ENCODE peak calls at places on chromosomes 7 and 10, in six cellular contexts. Q is brain microvascular endothelial cell, O is heart left ventricle, C is transverse colon, W is esophagus squamous epithelium, D is HepG2. V is an unnamed sample.

GRCh38 chr7:26555971-26556830 is 264.5 kb downstream of the SNX10 start:
- DNase-seq in W (no peak), O (no peak), D (no peak), Q (no peak), C (no peak), V (no peak)

GRCh38 chr7:29649010-29649716 is 85.5 kb downstream of the PRR15 start:
- DNase-seq in Q (no peak), W (no peak), O (no peak), D (no peak), C (no peak), V (no peak)

GRCh38 chr7:92158660-92159575 is 20.0 kb downstream of the LRRD1 start:
- DNase-seq in Q (peak), C (no peak), D (no peak), W (no peak), O (no peak), V (no peak)

GRCh38 chr10:69914373-69915268 is 112.9 kb downstream of the COL13A1 start:
- DNase-seq in W (no peak), O (peak), C (peak), Q (peak), D (peak), V (peak)

GRCh38 chr7:29281782-29282541 is 87.4 kb downstream of the CHN2 start:
- DNase-seq in C (no peak), D (peak), Q (peak), W (no peak), O (peak), V (no peak)

GRCh38 chr7:81603-82342 is 110.6 kb upstream of the FAM20C start:
- DNase-seq in Q (no peak), O (no peak), C (no peak), D (no peak), W (no peak), V (peak)

GRCh38 chr7:105268511-105269392 is 120.0 kb downstream of the SRPK2 start:
- DNase-seq in W (no peak), D (peak), C (no peak), O (no peak), Q (peak), V (peak)

GRCh38 chr7:143433759-143434158 is 9.5 kb upstream of the TAS2R60 start:
- DNase-seq in Q (no peak), C (no peak), O (no peak), D (no peak), W (no peak), V (no peak)

GRCh38 chr10:126110434-126110833 is 214.1 kb downstream of the FANK1 start:
- DNase-seq in D (no peak), W (no peak), O (no peak), Q (no peak), C (no peak), V (peak)

GRCh38 chr7:12729112-12729511 is 41.7 kb downstream of the ARL4A start:
- DNase-seq in W (no peak), C (peak), Q (peak), D (peak), O (peak), V (peak)

GRCh38 chr10:133455611-133456031 is 1.9 kb downstream of the SCART1 start:
- DNase-seq in W (no peak), Q (no peak), D (no peak), C (no peak), O (no peak), V (peak)

GRCh38 chr7:138089080-138089901 is 13.0 kb downstream of the AKR1D1 start:
- DNase-seq in C (no peak), D (peak), Q (peak), O (no peak), W (no peak), V (no peak)

GRCh38 chr10:104123397-104123796 is 1.4 kb downstream of the SFR1 start:
- DNase-seq in C (no peak), W (no peak), D (no peak), Q (no peak), O (no peak), V (peak)

GRCh38 chr7:158815046-158815445 is 14.3 kb downstream of the ESYT2 start:
- DNase-seq in D (no peak), W (no peak), O (no peak), Q (peak), C (no peak), V (no peak)

GRCh38 chr10:29841724-29842649 is 207.2 kb upstream of the SVIL start:
- DNase-seq in D (peak), W (no peak), Q (peak), C (peak), O (peak), V (no peak)

GRCh38 chr10:25689346-25690095 is 244.5 kb upstream of the MYO3A start:
- DNase-seq in C (no peak), D (no peak), W (no peak), Q (no peak), O (no peak), V (no peak)

GRCh38 chr10:120433176-120433575 is 23.9 kb upstream of the PLPP4 start:
- DNase-seq in O (no peak), C (no peak), Q (no peak), W (no peak), D (no peak), V (no peak)

GRCh38 chr10:103534621-103535498 is 41.4 kb downstream of the NEURL1 start:
- DNase-seq in O (no peak), Q (no peak), D (no peak), W (no peak), C (no peak), V (no peak)

GRCh38 chr10:114323023-114323422 is 81.3 kb downstream of the AFAP1L2 start:
- DNase-seq in W (no peak), O (no peak), Q (peak), C (no peak), D (no peak), V (no peak)

GRCh38 chr10:91012502-91012901 is 91.6 kb upstream of the ANKRD1 start:
- DNase-seq in O (no peak), W (no peak), D (no peak), C (no peak), Q (no peak), V (no peak)

GRCh38 chr10:69180525-69181204 is 631 bp downstream of the SUPV3L1 start:
- DNase-seq in C (no peak), D (no peak), W (no peak), Q (peak), O (no peak), V (no peak)

DNA sequence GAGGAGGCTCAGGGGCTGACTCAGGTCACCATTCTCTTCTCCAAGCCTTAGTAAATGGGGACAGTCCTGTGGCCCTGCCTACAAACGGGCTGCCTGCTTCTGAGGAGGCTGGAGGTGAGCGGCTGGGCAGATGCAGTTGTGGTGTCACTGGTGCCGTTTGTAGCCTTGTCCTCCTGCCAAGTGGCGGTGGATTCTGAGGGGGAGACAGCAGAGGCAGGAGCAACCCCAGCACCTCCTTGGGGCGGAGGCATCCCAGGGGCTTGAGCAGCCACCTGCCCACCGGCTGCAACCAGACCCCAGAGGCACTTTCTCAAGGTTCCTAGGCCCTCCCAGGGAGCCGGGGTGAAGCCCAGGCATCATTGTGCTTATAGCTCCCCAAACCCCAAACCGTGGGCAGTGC is 112.5 kb downstream of the ZMIZ1 start:
- DNase-seq in W (no peak), O (no peak), C (no peak), Q (no peak), D (no peak), V (no peak)
- H3K27ac ChIP-seq in W (peak), O (no peak), C (peak), Q (no peak), D (peak), V (peak)

GRCh38 chr10:46092523-46093195 is 46.6 kb upstream of the MSMB start:
- DNase-seq in C (no peak), D (no peak), W (no peak), Q (no peak), O (no peak), V (no peak)
- H3K27ac ChIP-seq in C (no peak), D (no peak), W (no peak), Q (no peak), O (no peak), V (no peak)

DNA sequence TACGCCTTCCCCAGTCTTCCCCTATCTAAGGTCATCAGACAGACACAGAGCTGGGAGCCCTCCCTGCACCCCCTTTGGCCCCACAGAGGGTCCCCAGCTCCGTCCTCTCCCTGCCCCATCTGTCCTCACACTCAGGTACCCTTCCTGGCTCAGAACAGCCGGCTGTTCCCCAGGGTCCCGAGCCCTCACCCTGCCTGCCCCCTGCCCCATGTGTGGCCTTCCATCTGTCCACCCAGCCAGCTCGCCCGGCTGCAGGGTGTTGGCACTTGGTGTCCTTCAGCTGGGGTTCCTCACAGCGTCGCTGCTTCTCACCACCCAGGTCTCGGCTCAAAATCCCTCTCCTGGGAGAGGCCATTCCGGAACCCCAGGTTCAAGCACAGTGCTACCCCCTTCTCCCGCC is 28.9 kb upstream of the ELFN1 start:
- DNase-seq in W (no peak), D (no peak), O (no peak), C (no peak), Q (no peak), V (no peak)
- H3K27ac ChIP-seq in W (no peak), D (no peak), O (no peak), C (no peak), Q (no peak), V (no peak)

GRCh38 chr7:37684927-37685326 is 1.4 kb downstream of the GPR141 start:
- DNase-seq in O (no peak), Q (no peak), C (no peak), D (no peak), W (no peak), V (no peak)

DNA sequence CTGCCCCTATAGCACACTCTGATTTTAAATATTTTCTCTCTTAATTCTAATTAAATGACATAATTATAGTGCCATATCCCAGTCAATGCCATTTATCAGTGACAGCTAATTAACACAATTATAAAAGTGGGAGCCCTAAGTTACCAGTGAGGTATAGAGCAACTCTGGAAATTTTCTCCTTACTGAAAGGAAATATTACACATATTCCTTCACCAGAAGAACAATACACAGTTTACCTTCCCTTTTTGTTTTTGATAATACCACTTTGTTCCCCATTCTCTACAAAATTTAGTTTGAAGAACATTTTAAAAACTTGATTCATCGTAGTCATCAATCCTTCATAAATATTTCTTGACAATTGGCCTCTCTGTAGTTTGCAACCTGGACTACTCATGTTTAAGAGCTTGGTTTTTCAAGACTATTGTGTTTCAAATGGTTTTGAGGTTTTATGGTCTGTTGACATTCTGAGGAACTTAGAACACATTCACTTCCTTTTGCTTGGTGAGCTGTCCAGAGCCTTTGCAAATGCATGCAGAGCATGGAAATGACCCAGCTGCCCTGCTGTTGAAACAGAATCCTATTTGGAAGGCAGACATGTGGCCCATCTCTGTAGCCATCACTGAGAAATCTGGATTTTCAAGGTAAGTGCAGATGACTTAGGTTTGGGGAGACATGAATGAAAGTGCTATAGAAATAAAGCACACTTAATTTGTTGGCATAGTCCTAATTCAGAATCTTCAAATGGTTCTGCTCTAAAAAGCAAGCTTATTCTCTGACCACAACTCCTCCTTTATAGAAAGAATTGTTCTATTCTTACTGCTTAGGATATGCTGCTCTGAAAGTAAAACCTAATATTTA is at the start of gene GPR141:
- DNase-seq in W (no peak), D (no peak), C (no peak), Q (no peak), O (no peak), V (no peak)
- H3K27ac ChIP-seq in W (no peak), D (no peak), C (no peak), Q (no peak), O (no peak), V (no peak)

DNA sequence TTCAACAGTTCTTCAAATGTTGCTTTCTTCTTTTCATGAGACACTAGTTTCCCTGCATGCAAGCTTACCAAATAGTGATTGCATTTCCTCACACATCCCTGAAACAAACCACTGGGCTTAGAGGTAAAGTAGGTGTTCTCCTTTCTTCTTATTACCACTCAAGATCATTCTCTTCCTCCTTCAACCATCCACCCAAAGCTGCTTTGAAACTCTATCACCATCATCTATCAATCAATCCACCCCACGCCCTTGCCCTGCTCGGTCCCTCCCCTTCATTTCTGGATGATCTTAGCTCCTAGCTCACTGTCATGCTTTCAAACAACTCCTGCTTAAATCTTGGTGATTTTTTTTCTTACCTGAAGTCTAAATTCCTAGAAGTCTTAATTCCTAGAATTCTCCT is 18.9 kb downstream of the HYCC1 start:
- DNase-seq in O (no peak), D (no peak), Q (no peak), C (no peak), W (no peak), V (no peak)
- H3K27ac ChIP-seq in O (no peak), D (no peak), Q (no peak), C (no peak), W (no peak), V (no peak)

DNA sequence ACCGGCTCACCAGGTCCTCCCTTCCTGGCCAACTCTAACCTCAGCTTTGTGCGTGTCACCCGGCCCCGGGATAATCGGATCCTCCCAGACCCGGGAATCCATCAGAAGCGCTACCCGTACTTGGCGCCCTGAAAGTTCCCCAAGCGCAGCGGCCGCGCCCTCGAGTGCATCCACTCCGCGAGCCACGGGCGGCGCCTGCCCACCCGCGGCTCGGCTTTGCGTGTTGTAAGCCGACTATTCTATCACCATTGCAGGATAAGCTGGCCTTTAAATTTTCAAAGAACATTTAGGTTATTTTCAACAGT is 35.7 kb upstream of the EBLN1 start:
- DNase-seq in C (peak), Q (no peak), D (no peak), O (peak), W (no peak), V (no peak)
- H3K27ac ChIP-seq in C (peak), Q (no peak), D (no peak), O (peak), W (peak), V (no peak)